ENCODE peak calls at places on chromosome 9, in seven cellular contexts. One of them, this sample, is unnamed.
A peak's percentile ranks its signal among the peaks of the same experiment; 100 is the strongest.

GRCh38 chr9:88464851-88465250 is 70.1 kb upstream of the NXNL2 start:
- DNase-seq in BE2C: no peak
- DNase-seq in adrenal gland: no peak
- DNase-seq in tibial nerve: no peak
- DNase-seq in heart right ventricle: no peak
- DNase-seq in small intestine: no peak
- DNase-seq in tibial artery: no peak
- DNase-seq in this sample: no peak

GRCh38 chr9:2815661-2816060 is 28.2 kb downstream of the PUM3 start:
- DNase-seq in BE2C: no peak
- DNase-seq in adrenal gland: no peak
- DNase-seq in tibial nerve: no peak
- DNase-seq in heart right ventricle: no peak
- DNase-seq in small intestine: no peak
- DNase-seq in tibial artery: no peak
- DNase-seq in this sample: no peak

GRCh38 chr9:106691629-106692028 is 171.3 kb upstream of the ZNF462 start:
- DNase-seq in BE2C: no peak
- DNase-seq in adrenal gland: no peak
- DNase-seq in tibial nerve: no peak
- DNase-seq in heart right ventricle: no peak
- DNase-seq in small intestine: no peak
- DNase-seq in tibial artery: no peak
- DNase-seq in this sample: no peak

GRCh38 chr9:113807173-113808061 is 68.7 kb upstream of the ZNF618 start:
- DNase-seq in BE2C: peak; percentile 51
- DNase-seq in adrenal gland: peak; percentile 58
- DNase-seq in tibial nerve: peak; percentile 56
- DNase-seq in heart right ventricle: no peak
- DNase-seq in small intestine: peak; percentile 55
- DNase-seq in tibial artery: no peak
- DNase-seq in this sample: peak; percentile 59

GRCh38 chr9:91682806-91683205 is 259.2 kb upstream of the NFIL3 start:
- DNase-seq in BE2C: no peak
- DNase-seq in adrenal gland: no peak
- DNase-seq in tibial nerve: no peak
- DNase-seq in heart right ventricle: no peak
- DNase-seq in small intestine: no peak
- DNase-seq in tibial artery: no peak
- DNase-seq in this sample: no peak

GRCh38 chr9:107732781-107733529 is 243.4 kb upstream of the KLF4 start:
- DNase-seq in BE2C: no peak
- DNase-seq in adrenal gland: peak; percentile 60
- DNase-seq in tibial nerve: peak; percentile 70
- DNase-seq in heart right ventricle: no peak
- DNase-seq in small intestine: peak; percentile 48
- DNase-seq in tibial artery: peak; percentile 80
- DNase-seq in this sample: no peak

GRCh38 chr9:114893622-114894021 is 36.8 kb downstream of the TNFSF8 start:
- DNase-seq in BE2C: no peak
- DNase-seq in adrenal gland: no peak
- DNase-seq in tibial nerve: no peak
- DNase-seq in heart right ventricle: no peak
- DNase-seq in small intestine: no peak
- DNase-seq in tibial artery: no peak
- DNase-seq in this sample: no peak

GRCh38 chr9:77224750-77225312 is 47.5 kb downstream of the VPS13A start:
- DNase-seq in BE2C: no peak
- DNase-seq in adrenal gland: no peak
- DNase-seq in tibial nerve: no peak
- DNase-seq in heart right ventricle: no peak
- DNase-seq in small intestine: no peak
- DNase-seq in tibial artery: no peak
- DNase-seq in this sample: no peak

GRCh38 chr9:94853887-94854286 is 127.4 kb downstream of the AOPEP start:
- DNase-seq in BE2C: no peak
- DNase-seq in adrenal gland: no peak
- DNase-seq in tibial nerve: no peak
- DNase-seq in heart right ventricle: no peak
- DNase-seq in small intestine: peak; percentile 56
- DNase-seq in tibial artery: no peak
- DNase-seq in this sample: no peak

DNA sequence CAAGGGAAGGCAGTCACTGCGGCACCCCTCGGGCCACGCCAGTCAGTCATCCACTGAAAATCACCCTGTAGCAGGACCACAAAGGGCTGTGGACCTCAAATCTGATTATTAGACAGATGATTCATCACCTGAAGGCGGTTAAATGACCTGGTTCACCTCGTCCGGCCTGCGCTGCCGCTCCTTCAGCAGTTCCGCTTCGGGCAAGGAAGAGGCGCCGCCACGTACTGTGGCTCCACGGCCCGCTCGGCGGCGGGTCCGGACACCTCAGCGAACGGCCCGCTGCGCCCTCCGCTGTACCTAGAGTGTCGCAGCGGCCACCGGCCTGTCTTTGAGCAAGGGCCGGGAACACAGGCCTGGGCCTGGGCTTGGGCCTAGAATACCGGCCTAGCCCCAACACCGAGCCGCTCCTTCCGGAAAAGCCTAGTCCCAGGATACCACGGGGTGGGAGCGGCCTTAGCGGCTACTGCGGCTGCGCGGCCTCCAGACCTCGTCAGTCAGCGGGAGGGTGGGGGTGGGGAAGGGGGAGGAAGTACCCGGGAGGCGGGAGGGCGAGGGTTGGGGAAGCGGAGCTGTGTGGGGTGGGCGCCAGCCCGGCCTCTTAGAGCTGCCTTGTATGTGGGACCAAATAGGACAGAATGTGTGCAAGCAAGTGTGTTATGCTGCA is at the start of gene KLHL9:
- DNase-seq in BE2C: peak; percentile 93
- DNase-seq in adrenal gland: peak; percentile 94
- DNase-seq in tibial nerve: peak; percentile 80
- DNase-seq in heart right ventricle: peak; percentile 95
- DNase-seq in small intestine: peak; percentile 94
- DNase-seq in tibial artery: peak; percentile 96
- DNase-seq in this sample: peak; percentile 94
- H3K4me1 ChIP-seq in BE2C: peaks cover 6% of the 10 kb centered on the region
- H3K4me1 ChIP-seq in adrenal gland: peaks cover 44% of the 10 kb centered on the region
- H3K4me1 ChIP-seq in tibial nerve: peaks cover 4% of the 10 kb centered on the region
- H3K4me1 ChIP-seq in heart right ventricle: peaks cover 38% of the 10 kb centered on the region
- H3K4me1 ChIP-seq in small intestine: peaks cover 6% of the 10 kb centered on the region
- H3K4me1 ChIP-seq in tibial artery: peaks cover 32% of the 10 kb centered on the region
- H3K4me1 ChIP-seq in this sample: peaks cover 20% of the 10 kb centered on the region

DNA sequence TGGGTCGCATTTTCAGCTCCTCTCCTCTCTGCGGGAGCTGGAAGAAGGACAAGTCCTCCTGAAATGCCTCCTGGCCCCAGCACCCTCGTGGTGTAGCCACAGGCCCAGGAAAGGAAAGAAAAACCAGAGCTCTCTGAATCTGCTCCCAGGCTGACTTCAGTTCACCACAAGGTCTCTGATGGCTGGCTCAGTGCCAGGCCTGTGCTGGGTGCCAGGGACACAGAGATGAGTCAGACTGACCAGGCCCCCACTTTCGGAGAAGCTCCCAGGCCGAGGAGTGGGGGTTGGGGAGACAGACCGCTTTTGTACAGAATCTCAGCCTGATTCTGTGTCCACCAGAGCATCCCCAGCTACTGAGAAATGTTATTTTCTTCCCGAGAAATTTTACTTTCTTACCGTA is 12.1 kb downstream of the GLIPR2 start:
- DNase-seq in BE2C: peak; percentile 99
- DNase-seq in adrenal gland: peak; percentile 99
- DNase-seq in tibial nerve: peak; percentile 99
- DNase-seq in heart right ventricle: peak; percentile 92
- DNase-seq in small intestine: peak; percentile 58
- DNase-seq in tibial artery: peak; percentile 99
- DNase-seq in this sample: peak; percentile 86
- H3K4me1 ChIP-seq in BE2C: peaks cover 12% of the 10 kb centered on the region
- H3K4me1 ChIP-seq in adrenal gland: peaks cover 28% of the 10 kb centered on the region
- H3K4me1 ChIP-seq in tibial nerve: no peaks in the 10 kb centered on the region
- H3K4me1 ChIP-seq in heart right ventricle: peaks cover 6% of the 10 kb centered on the region
- H3K4me1 ChIP-seq in small intestine: peaks cover 2% of the 10 kb centered on the region
- H3K4me1 ChIP-seq in tibial artery: peaks cover 26% of the 10 kb centered on the region
- H3K4me1 ChIP-seq in this sample: peaks cover 4% of the 10 kb centered on the region

GRCh38 chr9:37949576-37949975 is 45.6 kb upstream of the SLC25A51 start:
- DNase-seq in BE2C: no peak
- DNase-seq in adrenal gland: no peak
- DNase-seq in tibial nerve: no peak
- DNase-seq in heart right ventricle: no peak
- DNase-seq in small intestine: no peak
- DNase-seq in tibial artery: no peak
- DNase-seq in this sample: no peak

GRCh38 chr9:37946971-37947370 is 43.0 kb upstream of the SLC25A51 start:
- DNase-seq in BE2C: no peak
- DNase-seq in adrenal gland: no peak
- DNase-seq in tibial nerve: no peak
- DNase-seq in heart right ventricle: no peak
- DNase-seq in small intestine: no peak
- DNase-seq in tibial artery: no peak
- DNase-seq in this sample: no peak

GRCh38 chr9:37948417-37948980 is 44.6 kb upstream of the SLC25A51 start:
- DNase-seq in BE2C: peak; percentile 70
- DNase-seq in adrenal gland: no peak
- DNase-seq in tibial nerve: no peak
- DNase-seq in heart right ventricle: no peak
- DNase-seq in small intestine: no peak
- DNase-seq in tibial artery: no peak
- DNase-seq in this sample: no peak

GRCh38 chr9:37947431-37947830 is 43.5 kb upstream of the SLC25A51 start:
- DNase-seq in BE2C: no peak
- DNase-seq in adrenal gland: no peak
- DNase-seq in tibial nerve: no peak
- DNase-seq in heart right ventricle: no peak
- DNase-seq in small intestine: no peak
- DNase-seq in tibial artery: no peak
- DNase-seq in this sample: no peak

GRCh38 chr9:37947987-37948386 is 44.1 kb upstream of the SLC25A51 start:
- DNase-seq in BE2C: no peak
- DNase-seq in adrenal gland: no peak
- DNase-seq in tibial nerve: no peak
- DNase-seq in heart right ventricle: no peak
- DNase-seq in small intestine: no peak
- DNase-seq in tibial artery: no peak
- DNase-seq in this sample: no peak
- H3K4me1 ChIP-seq in BE2C: peaks cover 11% of the 10 kb centered on the region
- H3K4me1 ChIP-seq in adrenal gland: peaks cover 22% of the 10 kb centered on the region
- H3K4me1 ChIP-seq in tibial nerve: no peaks in the 10 kb centered on the region
- H3K4me1 ChIP-seq in heart right ventricle: peaks cover 42% of the 10 kb centered on the region
- H3K4me1 ChIP-seq in small intestine: no peaks in the 10 kb centered on the region
- H3K4me1 ChIP-seq in tibial artery: peaks cover 46% of the 10 kb centered on the region
- H3K4me1 ChIP-seq in this sample: no peaks in the 10 kb centered on the region

DNA sequence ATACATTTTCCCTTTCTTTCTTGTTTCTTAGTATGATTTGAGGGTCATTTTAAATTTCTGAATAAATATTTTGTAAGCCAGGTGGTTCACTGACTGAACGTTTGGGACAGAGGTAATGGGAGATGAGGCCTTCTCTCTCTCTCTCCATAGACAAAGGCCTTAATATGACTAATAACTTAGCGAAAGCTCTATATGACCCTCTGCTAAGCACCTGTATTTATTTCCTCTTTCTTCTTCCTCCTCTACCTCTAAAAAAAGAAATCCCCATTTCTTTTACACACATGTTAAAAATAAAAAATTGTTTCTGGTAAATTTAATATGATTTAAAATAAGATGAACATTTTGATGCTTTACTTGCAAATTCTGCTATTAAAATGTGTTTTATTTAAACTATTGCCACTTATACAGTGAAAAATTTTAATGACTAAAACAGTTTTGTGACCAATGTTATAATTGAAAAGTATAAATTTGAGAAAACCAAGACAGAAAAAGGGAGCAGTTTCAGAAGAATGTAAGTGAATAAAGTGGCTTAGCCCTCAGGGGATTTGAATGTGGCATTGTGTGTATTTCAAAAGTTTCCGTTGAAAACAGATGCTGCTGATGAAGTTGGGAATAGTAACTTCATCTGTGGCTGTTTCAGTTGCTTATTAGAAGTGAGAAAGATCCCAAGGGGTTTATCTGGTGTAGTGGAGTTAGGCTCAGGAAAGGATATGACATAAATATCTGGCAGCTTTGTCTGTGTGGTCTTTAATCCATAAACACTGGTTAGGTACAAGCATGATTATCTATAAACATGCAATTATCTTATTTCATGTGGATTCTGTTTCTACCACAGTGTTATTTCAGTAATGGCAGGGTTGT is 128.6 kb upstream of the GRHPR start:
- DNase-seq in BE2C: peak; percentile 43
- DNase-seq in adrenal gland: no peak
- DNase-seq in tibial nerve: no peak
- DNase-seq in heart right ventricle: no peak
- DNase-seq in small intestine: no peak
- DNase-seq in tibial artery: no peak
- DNase-seq in this sample: no peak
- H3K4me1 ChIP-seq in BE2C: peaks cover 17% of the 10 kb centered on the region
- H3K4me1 ChIP-seq in adrenal gland: peaks cover 8% of the 10 kb centered on the region
- H3K4me1 ChIP-seq in tibial nerve: no peaks in the 10 kb centered on the region
- H3K4me1 ChIP-seq in heart right ventricle: peaks cover 14% of the 10 kb centered on the region
- H3K4me1 ChIP-seq in small intestine: no peaks in the 10 kb centered on the region
- H3K4me1 ChIP-seq in tibial artery: peaks cover 6% of the 10 kb centered on the region
- H3K4me1 ChIP-seq in this sample: no peaks in the 10 kb centered on the region

DNA sequence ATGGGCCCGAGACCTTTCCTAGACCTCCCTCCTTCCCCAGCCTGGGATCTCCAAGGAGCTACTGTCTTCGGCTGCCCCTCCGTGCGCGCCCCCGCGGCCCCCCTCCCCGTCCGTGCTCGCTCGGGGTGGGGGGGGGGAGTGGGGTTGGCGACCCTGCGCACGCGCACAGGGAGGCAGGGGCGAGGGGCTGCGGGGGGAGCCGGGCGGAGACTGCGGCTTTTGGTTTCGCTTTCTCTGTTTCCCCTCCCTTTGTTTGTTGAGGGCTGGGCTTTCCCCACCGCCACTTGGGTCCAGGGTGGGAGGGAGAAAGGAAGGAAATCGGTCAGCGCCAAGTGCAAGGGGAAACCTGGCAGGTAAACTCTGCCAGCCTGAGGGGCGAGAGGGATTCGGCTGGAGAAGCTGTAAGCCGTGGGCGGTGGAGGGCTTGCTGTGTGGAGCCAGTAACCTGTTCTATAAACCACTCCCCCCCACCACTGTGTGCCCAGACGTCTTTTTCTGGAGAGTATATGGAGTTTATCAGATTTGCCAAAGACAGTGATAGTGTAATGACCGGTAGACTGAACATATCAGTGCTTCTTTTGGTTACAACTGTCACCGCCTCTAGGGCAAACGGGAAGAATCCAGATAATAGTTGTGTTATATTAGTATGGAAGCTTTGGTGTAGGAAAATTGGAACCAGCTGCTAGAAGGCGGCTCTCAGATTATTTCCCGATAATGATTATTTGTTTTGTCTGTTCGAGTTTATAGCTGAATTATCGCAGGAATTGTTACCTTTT is 687 bp downstream of the DNAJA1 start:
- DNase-seq in BE2C: peak; percentile 69
- DNase-seq in adrenal gland: peak; percentile 79
- DNase-seq in tibial nerve: peak; percentile 25
- DNase-seq in heart right ventricle: peak; percentile 52
- DNase-seq in small intestine: peak; percentile 70
- DNase-seq in tibial artery: peak; percentile 73
- DNase-seq in this sample: peak; percentile 75
- H3K4me1 ChIP-seq in BE2C: peaks cover 6% of the 10 kb centered on the region
- H3K4me1 ChIP-seq in adrenal gland: peaks cover 65% of the 10 kb centered on the region
- H3K4me1 ChIP-seq in tibial nerve: peaks cover 2% of the 10 kb centered on the region
- H3K4me1 ChIP-seq in heart right ventricle: peaks cover 41% of the 10 kb centered on the region
- H3K4me1 ChIP-seq in small intestine: peaks cover 3% of the 10 kb centered on the region
- H3K4me1 ChIP-seq in tibial artery: peaks cover 35% of the 10 kb centered on the region
- H3K4me1 ChIP-seq in this sample: peaks cover 8% of the 10 kb centered on the region

This sample was measured in colonic mucosa.